ENCODE peak calls at places on chromosome 9, in ten cellular contexts. P, H, C, I, N, O, F, Z, B and Q are unnamed samples.

GRCh38 chr9:98255064-98255577 is 328 bp downstream of the TBC1D2 start:
- DNase-seq in P (no peak), H (peak; percentile 78), C (peak; percentile 58), I (peak; percentile 47), N (peak; percentile 49), O (no peak), F (no peak), Z (no peak), B (peak; percentile 44), Q (no peak)

GRCh38 chr9:114777841-114778240 is 28.0 kb downstream of the TNFSF15 start:
- DNase-seq in P (no peak), H (no peak), C (no peak), I (no peak), N (no peak), O (peak; percentile 12), F (no peak), Z (no peak), B (peak; percentile 16), Q (no peak)

GRCh38 chr9:19057033-19057432 is 7.8 kb downstream of the RRAGA start:
- DNase-seq in P (no peak), H (no peak), C (no peak), I (no peak), N (no peak), O (no peak), F (no peak), Z (no peak), B (no peak), Q (no peak)

GRCh38 chr9:94554439-94555331 is at the start of gene PCAT7:
- DNase-seq in P (peak; percentile 68), H (peak; percentile 93), C (peak; percentile 86), I (peak; percentile 4), N (peak; percentile 55), O (no peak), F (no peak), Z (no peak), B (peak; percentile 24), Q (peak; percentile 65)

GRCh38 chr9:135930446-135931345 is 23.4 kb upstream of the CAMSAP1 start:
- DNase-seq in P (no peak), H (no peak), C (no peak), I (no peak), N (no peak), O (no peak), F (no peak), Z (no peak), B (no peak), Q (no peak)

GRCh38 chr9:134735441-134736175 is 94.0 kb downstream of the COL5A1 start:
- DNase-seq in P (no peak), H (peak; percentile 62), C (peak; percentile 83), I (peak; percentile 69), N (no peak), O (no peak), F (peak; percentile 70), Z (peak; percentile 42), B (no peak), Q (no peak)

GRCh38 chr9:4327504-4328191 is 27.8 kb upstream of the GLIS3 start:
- DNase-seq in P (no peak), H (no peak), C (no peak), I (peak; percentile 59), N (no peak), O (no peak), F (no peak), Z (no peak), B (no peak), Q (no peak)

GRCh38 chr9:69173891-69174644 is at the start of gene TJP2:
- DNase-seq in P (peak; percentile 27), H (peak; percentile 69), C (peak; percentile 39), I (peak; percentile 78), N (peak; percentile 70), O (no peak), F (peak; percentile 40), Z (peak; percentile 76), B (peak; percentile 40), Q (peak; percentile 68)

GRCh38 chr9:5876711-5877110 is 14.0 kb upstream of the MLANA start:
- DNase-seq in P (no peak), H (peak; percentile 42), C (no peak), I (no peak), N (no peak), O (no peak), F (no peak), Z (no peak), B (no peak), Q (no peak)

GRCh38 chr9:135747311-135747710 is 45.3 kb downstream of the KCNT1 start:
- DNase-seq in P (no peak), H (no peak), C (no peak), I (no peak), N (no peak), O (no peak), F (no peak), Z (no peak), B (no peak), Q (no peak)

GRCh38 chr9:69965416-69966145 is 78.1 kb upstream of the MAMDC2 start:
- DNase-seq in P (no peak), H (no peak), C (no peak), I (no peak), N (no peak), O (no peak), F (no peak), Z (no peak), B (no peak), Q (no peak)

GRCh38 chr9:87812375-87813118 is 70.1 kb upstream of the SPATA31E1 start:
- DNase-seq in P (no peak), H (peak; percentile 43), C (peak; percentile 24), I (peak; percentile 49), N (peak; percentile 52), O (no peak), F (no peak), Z (peak; percentile 27), B (peak; percentile 85), Q (no peak)

GRCh38 chr9:130237071-130237470 is 28.5 kb upstream of the HMCN2 start:
- DNase-seq in P (no peak), H (no peak), C (no peak), I (no peak), N (no peak), O (no peak), F (no peak), Z (no peak), B (no peak), Q (no peak)

GRCh38 chr9:133881671-133882381 is 110.3 kb downstream of the VAV2 start:
- DNase-seq in P (no peak), H (peak; percentile 76), C (no peak), I (no peak), N (no peak), O (no peak), F (no peak), Z (no peak), B (no peak), Q (no peak)

GRCh38 chr9:82216435-82216834 is 227.9 kb downstream of the SPATA31D1 start:
- DNase-seq in P (no peak), H (no peak), C (no peak), I (no peak), N (no peak), O (no peak), F (no peak), Z (no peak), B (no peak), Q (no peak)

GRCh38 chr9:131348631-131349521 is 45.0 kb upstream of the PRRC2B start:
- DNase-seq in P (no peak), H (peak; percentile 30), C (no peak), I (no peak), N (peak; percentile 13), O (no peak), F (no peak), Z (no peak), B (no peak), Q (no peak)

GRCh38 chr9:76657265-76657664 is 107.0 kb upstream of the PCA3 start:
- DNase-seq in P (no peak), H (no peak), C (peak; percentile 57), I (no peak), N (no peak), O (no peak), F (no peak), Z (no peak), B (no peak), Q (no peak)

GRCh38 chr9:89592963-89593775 is 11.6 kb upstream of the GADD45G start:
- DNase-seq in P (no peak), H (peak; percentile 97), C (no peak), I (peak; percentile 43), N (no peak), O (no peak), F (no peak), Z (no peak), B (peak; percentile 61), Q (no peak)

GRCh38 chr9:13351768-13352386 is 72.4 kb upstream of the MPDZ start:
- DNase-seq in P (peak; percentile 13), H (no peak), C (peak; percentile 61), I (peak; percentile 83), N (peak; percentile 10), O (no peak), F (peak; percentile 21), Z (peak; percentile 22), B (peak; percentile 23), Q (no peak)

GRCh38 chr9:111839981-111840380 is 45.2 kb upstream of the SHOC1 start:
- DNase-seq in P (no peak), H (no peak), C (no peak), I (peak; percentile 72), N (no peak), O (no peak), F (no peak), Z (no peak), B (no peak), Q (no peak)

GRCh38 chr9:128167209-128167608 is 7.1 kb downstream of the BBLN start:
- DNase-seq in P (no peak), H (no peak), C (no peak), I (no peak), N (no peak), O (no peak), F (no peak), Z (no peak), B (no peak), Q (no peak)

GRCh38 chr9:24986331-24986730 is 440.6 kb upstream of the IZUMO3 start:
- DNase-seq in P (no peak), H (no peak), C (no peak), I (no peak), N (no peak), O (no peak), F (no peak), Z (no peak), B (no peak), Q (no peak)

GRCh38 chr9:108434502-108434901 is 421.3 kb downstream of the ACTL7B start:
- DNase-seq in P (no peak), H (no peak), C (no peak), I (peak; percentile 75), N (no peak), O (no peak), F (no peak), Z (no peak), B (no peak), Q (no peak)

GRCh38 chr9:135144581-135145108 is 57.2 kb downstream of the OLFM1 start:
- DNase-seq in P (peak; percentile 93), H (peak; percentile 66), C (peak; percentile 77), I (no peak), N (no peak), O (no peak), F (no peak), Z (no peak), B (no peak), Q (no peak)

GRCh38 chr9:17229945-17230560 is 95.2 kb downstream of the CNTLN start:
- DNase-seq in P (no peak), H (no peak), C (no peak), I (no peak), N (no peak), O (no peak), F (no peak), Z (no peak), B (no peak), Q (no peak)

GRCh38 chr9:33225319-33226152 is 14.4 kb upstream of the SPINK4 start:
- DNase-seq in P (no peak), H (peak; percentile 37), C (peak; percentile 67), I (peak; percentile 90), N (peak; percentile 60), O (peak; percentile 50), F (peak; percentile 79), Z (peak; percentile 51), B (peak; percentile 63), Q (peak; percentile 70)

GRCh38 chr9:112757300-112757883 is 6.8 kb downstream of the SNX30 start:
- DNase-seq in P (no peak), H (no peak), C (no peak), I (peak; percentile 41), N (no peak), O (no peak), F (no peak), Z (no peak), B (no peak), Q (no peak)

GRCh38 chr9:135980926-135981630 is 19.9 kb upstream of the UBAC1 start:
- DNase-seq in P (no peak), H (no peak), C (no peak), I (no peak), N (no peak), O (no peak), F (no peak), Z (peak; percentile 75), B (no peak), Q (no peak)